ENCODE peak calls at places on chromosomes 13 and 19, in seven cellular contexts. L, F, A, X, G, M and Q are unnamed samples.

GRCh38 chr13:40031031-40031430 is 375.6 kb downstream of the COG6 start:
- DNase-seq in L (no peak), F (peak), A (no peak), X (peak), G (no peak), M (peak), Q (no peak)

GRCh38 chr19:46426506-46427162 is 2.1 kb downstream of the PNMA8C start:
- DNase-seq in L (peak), F (peak), A (peak), X (peak), G (peak), M (peak), Q (peak)

GRCh38 chr13:25046985-25047660 is 48.8 kb upstream of the PABPC3 start:
- DNase-seq in L (peak), F (peak), A (peak), X (peak), G (peak), M (peak), Q (no peak)

GRCh38 chr13:29543230-29544215 is 52.0 kb downstream of the SLC7A1 start:
- DNase-seq in L (no peak), F (peak), A (peak), X (peak), G (no peak), M (peak), Q (peak)

GRCh38 chr19:55333870-55334269 is 5.8 kb upstream of the KMT5C start:
- DNase-seq in L (no peak), F (no peak), A (no peak), X (no peak), G (no peak), M (no peak), Q (no peak)

GRCh38 chr13:99385940-99386339 is 78.7 kb upstream of the GPR183 start:
- DNase-seq in L (no peak), F (no peak), A (peak), X (no peak), G (peak), M (no peak), Q (no peak)

GRCh38 chr19:58154287-58154678 is 3.7 kb upstream of the ZNF329 start:
- DNase-seq in L (no peak), F (peak), A (peak), X (peak), G (no peak), M (peak), Q (peak)

GRCh38 chr19:39746836-39747529 is 9.2 kb upstream of the CLC start:
- DNase-seq in L (no peak), F (no peak), A (no peak), X (peak), G (no peak), M (no peak), Q (no peak)

GRCh38 chr19:55913643-55914268 is 18.4 kb downstream of the NLRP13 start:
- DNase-seq in L (no peak), F (no peak), A (no peak), X (no peak), G (no peak), M (no peak), Q (no peak)

GRCh38 chr13:51684076-51684475 is 99.8 kb downstream of the WDFY2 start:
- DNase-seq in L (no peak), F (peak), A (no peak), X (no peak), G (no peak), M (no peak), Q (no peak)

GRCh38 chr13:39577833-39578232 is 25.2 kb downstream of the LHFPL6 start:
- DNase-seq in L (no peak), F (no peak), A (no peak), X (no peak), G (no peak), M (no peak), Q (no peak)

GRCh38 chr19:45528744-45529453 is 21.6 kb downstream of the VASP start:
- DNase-seq in L (no peak), F (no peak), A (peak), X (peak), G (peak), M (no peak), Q (peak)

GRCh38 chr13:49240017-49240416 is 7.7 kb upstream of the CDADC1 start:
- DNase-seq in L (no peak), F (peak), A (no peak), X (peak), G (no peak), M (peak), Q (peak)

GRCh38 chr13:99396446-99396845 is 89.2 kb upstream of the GPR183 start:
- DNase-seq in L (no peak), F (no peak), A (no peak), X (no peak), G (no peak), M (no peak), Q (no peak)

GRCh38 chr13:37752156-37752555 is 117.4 kb downstream of the TRPC4 start:
- DNase-seq in L (no peak), F (no peak), A (no peak), X (no peak), G (no peak), M (no peak), Q (no peak)
- H2AK5ac ChIP-seq in L (no peak), F (no peak), A (no peak), X (no peak), G (no peak), M (no peak), Q (no peak)

GRCh38 chr19:30420881-30421280 is 48.7 kb downstream of the ZNF536 start:
- DNase-seq in L (no peak), F (no peak), A (no peak), X (no peak), G (peak), M (no peak), Q (no peak)
- H2AK5ac ChIP-seq in L (no peak), F (no peak), A (no peak), X (no peak), G (no peak), M (no peak), Q (no peak)

GRCh38 chr13:30565658-30566057 is 52.1 kb upstream of the USPL1 start:
- DNase-seq in L (no peak), F (no peak), A (no peak), X (no peak), G (no peak), M (peak), Q (no peak)
- H2AK5ac ChIP-seq in L (no peak), F (no peak), A (no peak), X (no peak), G (no peak), M (no peak), Q (no peak)

DNA sequence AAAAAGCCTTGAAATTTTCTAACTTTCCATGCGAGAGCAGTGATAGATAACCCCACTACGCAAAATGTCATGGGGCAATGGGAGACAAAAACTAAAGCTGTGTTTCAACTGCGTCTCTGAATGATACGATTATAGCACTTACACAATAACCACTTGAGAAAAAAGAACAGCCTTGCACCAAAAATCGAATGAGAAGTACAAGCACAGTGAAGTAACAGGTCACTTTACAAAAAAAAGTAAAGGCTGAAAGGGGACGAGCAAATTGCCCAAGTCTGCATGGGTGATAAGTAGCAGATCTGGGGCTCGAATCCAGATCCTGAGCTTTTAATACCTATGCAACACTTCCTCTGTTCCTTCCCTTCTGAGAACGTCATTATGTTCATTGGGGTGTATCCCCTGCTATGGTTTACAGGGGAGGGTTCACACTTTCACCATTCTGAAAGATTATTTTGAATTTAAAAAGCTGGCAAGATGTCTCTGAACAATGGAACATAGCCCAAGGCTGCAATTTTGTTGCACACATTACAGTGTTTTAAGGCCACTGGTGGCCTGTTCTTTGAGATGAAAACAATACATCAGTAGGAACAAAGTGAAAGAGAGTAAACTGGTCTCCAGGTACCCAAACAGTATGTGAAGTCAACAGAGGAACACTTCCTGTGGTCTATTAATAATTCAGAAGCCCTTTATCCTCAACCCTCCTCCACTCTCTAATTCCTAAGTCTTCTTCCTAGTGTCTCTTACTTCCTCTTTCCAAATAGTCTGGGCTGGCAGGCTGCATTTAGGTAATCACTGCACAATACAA is 3.1 kb downstream of the CPB2 start:
- DNase-seq in L (no peak), F (no peak), A (no peak), X (no peak), G (no peak), M (no peak), Q (no peak)
- H2AK5ac ChIP-seq in L (no peak), F (no peak), A (no peak), X (no peak), G (no peak), M (no peak), Q (no peak)

GRCh38 chr13:96091932-96092253 is 2.0 kb downstream of the HS6ST3 start:
- DNase-seq in L (no peak), F (no peak), A (no peak), X (peak), G (no peak), M (no peak), Q (no peak)
- H2AK5ac ChIP-seq in L (no peak), F (no peak), A (no peak), X (no peak), G (no peak), M (no peak), Q (no peak)

DNA sequence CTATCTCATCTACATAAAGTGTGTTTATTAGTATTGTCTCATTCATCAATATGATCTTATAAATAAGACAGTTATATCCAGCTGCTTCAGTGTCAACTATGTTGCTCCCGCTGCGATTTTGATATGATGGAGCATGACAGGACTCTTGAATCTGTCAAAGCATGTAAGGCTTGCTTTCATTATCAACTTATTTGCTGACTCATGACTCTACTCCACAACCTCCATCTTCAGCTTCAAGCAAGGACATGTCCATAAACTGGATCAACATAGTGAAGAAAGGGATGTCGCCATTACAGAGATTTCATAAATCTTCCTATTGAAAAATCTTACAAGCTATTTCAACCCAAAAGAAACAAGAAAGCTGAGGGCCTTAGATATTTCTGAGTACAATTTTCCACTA is 2812.5 kb downstream of the PCDH9 start:
- DNase-seq in L (no peak), F (no peak), A (no peak), X (no peak), G (no peak), M (no peak), Q (no peak)
- H2AK5ac ChIP-seq in L (no peak), F (no peak), A (no peak), X (no peak), G (no peak), M (no peak), Q (no peak)

DNA sequence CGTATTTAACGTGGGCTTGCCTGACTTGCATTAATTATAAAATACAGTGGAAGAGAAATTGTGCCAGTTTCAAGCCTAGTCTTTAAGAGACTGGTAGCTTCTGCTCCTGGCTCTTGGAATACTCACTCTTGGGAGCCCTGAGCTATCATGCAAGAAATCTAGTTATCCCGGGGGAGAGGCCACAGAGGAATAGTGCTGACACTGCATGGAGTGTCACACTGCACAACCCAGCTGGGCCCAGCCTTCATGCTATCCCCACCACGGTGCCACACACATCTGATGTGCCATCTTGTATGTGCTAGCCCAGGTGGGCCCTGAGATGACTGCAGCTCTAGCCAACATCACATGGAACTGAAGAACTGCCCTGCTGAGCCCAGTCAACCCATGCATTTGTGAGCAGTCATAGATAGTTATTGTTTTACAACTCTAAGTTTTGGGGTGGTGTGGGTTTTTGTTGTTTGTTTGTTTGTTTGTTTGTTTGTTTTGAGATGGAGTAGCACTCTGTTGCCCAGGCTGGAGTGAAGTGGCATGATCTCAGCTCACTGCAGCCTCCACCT is 8.3 kb downstream of the MAMSTR start:
- DNase-seq in L (no peak), F (no peak), A (no peak), X (no peak), G (no peak), M (no peak), Q (no peak)
- H2AK5ac ChIP-seq in L (no peak), F (no peak), A (no peak), X (no peak), G (no peak), M (no peak), Q (no peak)